ENCODE peak calls at places on chromosome 16, in four cellular contexts. One of them, this sample, is unnamed.

GRCh38 chr16:80084614-80085013 is 456.2 kb upstream of the DYNLRB2 start:
- DNase-seq in body of pancreas: peak
- DNase-seq in astrocyte of the spinal cord: peak
- DNase-seq in ovary: peak
- DNase-seq in this sample: no peak

GRCh38 chr16:76228546-76229146 is 48.6 kb upstream of the CNTNAP4 start:
- DNase-seq in astrocyte of the spinal cord: no peak
- DNase-seq in ovary: no peak
- DNase-seq in body of pancreas: no peak
- DNase-seq in this sample: no peak

GRCh38 chr16:30805056-30805369 is 18.0 kb upstream of the ZNF629 start:
- DNase-seq in body of pancreas: no peak
- DNase-seq in astrocyte of the spinal cord: no peak
- DNase-seq in ovary: no peak
- DNase-seq in this sample: no peak

GRCh38 chr16:20889625-20890275 is 10.4 kb downstream of the DCUN1D3 start:
- DNase-seq in ovary: no peak
- DNase-seq in body of pancreas: no peak
- DNase-seq in astrocyte of the spinal cord: no peak
- DNase-seq in this sample: no peak

GRCh38 chr16:88505405-88506082 is 52.5 kb downstream of the ZFPM1 start:
- DNase-seq in body of pancreas: peak
- DNase-seq in ovary: no peak
- DNase-seq in astrocyte of the spinal cord: no peak
- DNase-seq in this sample: no peak

GRCh38 chr16:55494994-55495421 is 13.9 kb upstream of the LPCAT2 start:
- DNase-seq in astrocyte of the spinal cord: peak
- DNase-seq in ovary: peak
- DNase-seq in body of pancreas: peak
- DNase-seq in this sample: no peak

GRCh38 chr16:1163567-1164055 is 10.7 kb downstream of the CACNA1H start:
- DNase-seq in body of pancreas: no peak
- DNase-seq in ovary: no peak
- DNase-seq in astrocyte of the spinal cord: peak
- DNase-seq in this sample: no peak

GRCh38 chr16:65547799-65548446 is 426.1 kb upstream of the CDH11 start:
- DNase-seq in body of pancreas: no peak
- DNase-seq in astrocyte of the spinal cord: peak
- DNase-seq in ovary: no peak
- DNase-seq in this sample: no peak

GRCh38 chr16:64892843-64893242 is 229.0 kb downstream of the CDH11 start:
- DNase-seq in body of pancreas: no peak
- DNase-seq in astrocyte of the spinal cord: peak
- DNase-seq in ovary: no peak
- DNase-seq in this sample: no peak

GRCh38 chr16:8905795-8906591 is 23.8 kb downstream of the LITAFD start:
- DNase-seq in ovary: no peak
- DNase-seq in astrocyte of the spinal cord: no peak
- DNase-seq in body of pancreas: no peak
- DNase-seq in this sample: no peak

GRCh38 chr16:58399718-58400633 is 7.7 kb downstream of the GINS3 start:
- DNase-seq in ovary: no peak
- DNase-seq in astrocyte of the spinal cord: no peak
- DNase-seq in body of pancreas: no peak
- DNase-seq in this sample: no peak

GRCh38 chr16:3776316-3776715 is 59.0 kb upstream of the TRAP1 start:
- DNase-seq in astrocyte of the spinal cord: no peak
- DNase-seq in body of pancreas: peak
- DNase-seq in ovary: peak
- DNase-seq in this sample: no peak

GRCh38 chr16:75420987-75421819 is 12.1 kb downstream of the CFDP1 start:
- DNase-seq in astrocyte of the spinal cord: peak
- DNase-seq in ovary: peak
- DNase-seq in body of pancreas: peak
- DNase-seq in this sample: peak

GRCh38 chr16:4290236-4290830 is 17.5 kb upstream of the TFAP4 start:
- DNase-seq in ovary: no peak
- DNase-seq in body of pancreas: no peak
- DNase-seq in astrocyte of the spinal cord: peak
- DNase-seq in this sample: no peak

GRCh38 chr16:89319883-89320716 is 102.6 kb downstream of the ZNF778 start:
- DNase-seq in astrocyte of the spinal cord: peak
- DNase-seq in ovary: peak
- DNase-seq in body of pancreas: peak
- DNase-seq in this sample: no peak

GRCh38 chr16:82023206-82023605 is 11.8 kb upstream of the HSD17B2 start:
- DNase-seq in ovary: no peak
- DNase-seq in body of pancreas: no peak
- DNase-seq in astrocyte of the spinal cord: no peak
- DNase-seq in this sample: no peak

GRCh38 chr16:72427001-72427785 is 255.2 kb upstream of the PMFBP1 start:
- DNase-seq in body of pancreas: no peak
- DNase-seq in astrocyte of the spinal cord: no peak
- DNase-seq in ovary: no peak
- DNase-seq in this sample: no peak

GRCh38 chr16:21162661-21163151 is 4.2 kb downstream of the LDAF1 start:
- DNase-seq in astrocyte of the spinal cord: no peak
- DNase-seq in ovary: peak
- DNase-seq in body of pancreas: peak
- DNase-seq in this sample: no peak

GRCh38 chr16:84739349-84740124 is 39.7 kb downstream of the USP10 start:
- DNase-seq in ovary: no peak
- DNase-seq in astrocyte of the spinal cord: peak
- DNase-seq in body of pancreas: no peak
- DNase-seq in this sample: no peak

GRCh38 chr16:73214825-73215481 is 167.0 kb upstream of the ZFHX3 start:
- DNase-seq in body of pancreas: no peak
- DNase-seq in ovary: no peak
- DNase-seq in astrocyte of the spinal cord: peak
- DNase-seq in this sample: no peak

GRCh38 chr16:68146583-68146982 is 61.4 kb downstream of the NFATC3 start:
- DNase-seq in ovary: no peak
- DNase-seq in body of pancreas: no peak
- DNase-seq in astrocyte of the spinal cord: peak
- DNase-seq in this sample: no peak

GRCh38 chr16:80033783-80034468 is 433.4 kb upstream of the MAF start:
- DNase-seq in astrocyte of the spinal cord: no peak
- DNase-seq in body of pancreas: no peak
- DNase-seq in ovary: no peak
- DNase-seq in this sample: no peak

DNA sequence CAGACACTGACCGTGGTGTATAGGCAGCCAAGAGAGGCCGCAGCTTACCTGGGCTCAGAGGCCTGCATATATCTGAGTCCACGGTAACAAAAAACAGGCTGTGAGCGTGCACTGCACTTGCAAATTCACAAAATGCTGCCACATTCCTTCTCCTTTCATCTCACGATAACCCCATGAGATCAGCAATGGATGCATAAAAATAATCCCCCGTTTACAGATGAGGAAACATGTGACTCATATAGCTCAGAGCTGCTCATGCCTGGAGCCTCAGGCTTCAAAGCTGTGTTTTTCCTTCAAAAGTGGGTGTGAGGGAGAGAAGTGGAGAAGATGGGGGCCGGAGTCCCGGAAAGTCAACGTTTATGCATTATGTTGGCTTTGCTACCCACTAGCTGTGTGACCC is 118.3 kb upstream of the FOXF1 start:
- DNase-seq in body of pancreas: no peak
- DNase-seq in astrocyte of the spinal cord: peak
- DNase-seq in ovary: no peak
- DNase-seq in this sample: no peak
- TF ChIP-seq CTCF in body of pancreas: no peak
- TF ChIP-seq CTCF in astrocyte of the spinal cord: no peak
- TF ChIP-seq CTCF in ovary: no peak
- TF ChIP-seq CTCF in this sample: no peak

DNA sequence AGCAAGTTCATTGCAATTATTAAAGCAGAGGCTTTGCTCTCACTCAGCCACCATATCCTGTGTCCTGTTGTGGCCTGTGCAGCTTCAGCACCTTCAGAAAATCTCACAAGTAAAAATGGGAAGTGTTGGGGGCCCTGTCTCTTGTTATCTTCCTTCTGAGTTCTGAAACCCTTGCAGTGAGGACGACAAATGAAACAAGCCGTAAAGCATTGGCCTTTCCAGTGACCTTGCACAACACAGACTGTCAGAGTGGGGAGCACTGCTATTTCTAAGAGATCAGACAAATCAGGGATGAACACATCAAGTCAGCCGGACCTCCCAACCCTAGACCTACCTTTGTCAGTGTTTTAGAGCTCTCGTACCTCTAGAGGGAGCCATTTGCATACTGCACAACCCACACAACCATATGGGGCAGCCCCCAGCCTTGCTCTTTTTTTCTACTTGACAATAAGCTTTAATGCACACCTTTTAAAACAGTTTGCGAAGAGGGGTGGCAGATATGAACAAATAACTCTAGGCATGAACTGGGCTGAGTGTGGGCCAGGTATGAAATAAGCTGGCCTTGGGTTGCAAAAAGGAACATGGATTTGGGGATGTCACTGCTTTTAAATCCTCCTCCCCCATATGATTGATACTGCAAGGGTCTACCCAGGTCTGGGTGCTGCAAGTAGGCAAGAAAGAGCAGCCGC is 89.8 kb downstream of the KATNIP start:
- DNase-seq in body of pancreas: no peak
- DNase-seq in astrocyte of the spinal cord: peak
- DNase-seq in ovary: no peak
- DNase-seq in this sample: no peak
- TF ChIP-seq CTCF in body of pancreas: peak
- TF ChIP-seq CTCF in astrocyte of the spinal cord: peak
- TF ChIP-seq CTCF in ovary: no peak
- TF ChIP-seq CTCF in this sample: peak

DNA sequence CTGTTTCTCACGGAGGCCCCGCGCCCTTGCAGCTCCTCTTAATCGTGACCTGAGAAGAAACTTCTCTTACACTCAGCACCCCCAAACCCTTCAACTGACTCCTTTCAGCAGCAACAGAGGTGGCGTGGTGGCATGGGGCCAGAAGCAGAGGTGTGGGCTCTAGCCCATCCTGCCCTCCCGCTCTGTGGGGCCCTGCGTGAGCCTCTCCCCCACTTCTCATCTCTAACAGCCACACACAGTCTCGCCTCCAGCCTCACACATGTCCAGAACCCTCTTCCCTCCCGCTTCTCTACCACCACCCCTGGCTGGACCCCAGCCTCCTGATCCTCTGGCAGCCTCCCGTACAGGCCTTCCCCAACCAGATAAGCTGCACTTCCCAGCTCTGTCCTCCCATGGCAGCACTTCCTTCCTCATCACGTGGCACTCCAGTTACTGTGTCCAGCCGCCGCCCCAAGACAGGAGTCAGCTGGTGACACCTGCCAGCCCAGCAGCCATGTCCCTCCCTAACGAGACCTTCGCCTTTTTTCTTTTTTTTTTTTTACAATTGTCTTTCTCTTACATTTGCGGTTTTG is 30.5 kb downstream of the NSMCE1 start:
- DNase-seq in body of pancreas: no peak
- DNase-seq in ovary: no peak
- DNase-seq in astrocyte of the spinal cord: no peak
- DNase-seq in this sample: no peak
- TF ChIP-seq CTCF in body of pancreas: no peak
- TF ChIP-seq CTCF in ovary: no peak
- TF ChIP-seq CTCF in astrocyte of the spinal cord: no peak
- TF ChIP-seq CTCF in this sample: no peak

GRCh38 chr16:85878875-85879274 is 20.1 kb upstream of the IRF8 start:
- DNase-seq in body of pancreas: no peak
- DNase-seq in ovary: no peak
- DNase-seq in astrocyte of the spinal cord: peak
- DNase-seq in this sample: no peak
- TF ChIP-seq CTCF in body of pancreas: no peak
- TF ChIP-seq CTCF in ovary: no peak
- TF ChIP-seq CTCF in astrocyte of the spinal cord: no peak
- TF ChIP-seq CTCF in this sample: no peak

GRCh38 chr16:7325835-7326234 is 6.8 kb upstream of the RBFOX1 start:
- DNase-seq in astrocyte of the spinal cord: no peak
- DNase-seq in ovary: no peak
- DNase-seq in body of pancreas: no peak
- DNase-seq in this sample: no peak
- TF ChIP-seq CTCF in astrocyte of the spinal cord: no peak
- TF ChIP-seq CTCF in ovary: no peak
- TF ChIP-seq CTCF in body of pancreas: no peak
- TF ChIP-seq CTCF in this sample: no peak